ENCODE peak calls at places on chromosomes 4 and X, in eight cellular contexts. One of them, this sample, is unnamed.

GRCh38 chr4:105551968-105552746 is at the start of gene ARHGEF38:
- DNase-seq in dorsolateral prefrontal cortex: no peak
- DNase-seq in H9: peak
- DNase-seq in endodermal cell: peak
- DNase-seq in GM23338: peak
- DNase-seq in tibial artery: no peak
- DNase-seq in heart left ventricle: no peak
- DNase-seq in hepatocyte: peak
- DNase-seq in this sample: no peak

GRCh38 chrX:69815063-69815462 is 199.2 kb downstream of the EDA start:
- DNase-seq in dorsolateral prefrontal cortex: no peak
- DNase-seq in H9: no peak
- DNase-seq in endodermal cell: no peak
- DNase-seq in GM23338: no peak
- DNase-seq in tibial artery: no peak
- DNase-seq in heart left ventricle: no peak
- DNase-seq in hepatocyte: no peak
- DNase-seq in this sample: no peak

GRCh38 chr4:40038972-40039371 is 17.7 kb upstream of the N4BP2 start:
- DNase-seq in dorsolateral prefrontal cortex: no peak
- DNase-seq in H9: no peak
- DNase-seq in endodermal cell: no peak
- DNase-seq in GM23338: no peak
- DNase-seq in tibial artery: no peak
- DNase-seq in heart left ventricle: no peak
- DNase-seq in hepatocyte: no peak
- DNase-seq in this sample: no peak

GRCh38 chr4:125353131-125353530 is 38.4 kb downstream of the FAT4 start:
- DNase-seq in dorsolateral prefrontal cortex: no peak
- DNase-seq in H9: no peak
- DNase-seq in endodermal cell: no peak
- DNase-seq in GM23338: no peak
- DNase-seq in tibial artery: no peak
- DNase-seq in heart left ventricle: no peak
- DNase-seq in hepatocyte: no peak
- DNase-seq in this sample: no peak

GRCh38 chr4:74433541-74434172 is 11.3 kb upstream of the AREG start:
- DNase-seq in dorsolateral prefrontal cortex: no peak
- DNase-seq in H9: no peak
- DNase-seq in endodermal cell: peak
- DNase-seq in GM23338: no peak
- DNase-seq in tibial artery: no peak
- DNase-seq in heart left ventricle: no peak
- DNase-seq in hepatocyte: no peak
- DNase-seq in this sample: peak

GRCh38 chrX:83845397-83845796 is 15.5 kb upstream of the CYLC1 start:
- DNase-seq in dorsolateral prefrontal cortex: no peak
- DNase-seq in H9: no peak
- DNase-seq in endodermal cell: peak
- DNase-seq in GM23338: peak
- DNase-seq in tibial artery: no peak
- DNase-seq in heart left ventricle: no peak
- DNase-seq in hepatocyte: peak
- DNase-seq in this sample: peak

GRCh38 chrX:45505214-45505613 is 304.5 kb upstream of the DIPK2B start:
- DNase-seq in dorsolateral prefrontal cortex: no peak
- DNase-seq in H9: no peak
- DNase-seq in endodermal cell: no peak
- DNase-seq in GM23338: no peak
- DNase-seq in tibial artery: no peak
- DNase-seq in heart left ventricle: no peak
- DNase-seq in hepatocyte: no peak
- DNase-seq in this sample: no peak

GRCh38 chrX:78106651-78106986 is 2.6 kb downstream of the PGK1 start:
- DNase-seq in dorsolateral prefrontal cortex: no peak
- DNase-seq in H9: no peak
- DNase-seq in endodermal cell: no peak
- DNase-seq in GM23338: no peak
- DNase-seq in tibial artery: no peak
- DNase-seq in heart left ventricle: no peak
- DNase-seq in hepatocyte: no peak
- DNase-seq in this sample: no peak

GRCh38 chrX:40809210-40809609 is 73.9 kb upstream of the MED14 start:
- DNase-seq in dorsolateral prefrontal cortex: no peak
- DNase-seq in H9: no peak
- DNase-seq in endodermal cell: no peak
- DNase-seq in GM23338: no peak
- DNase-seq in tibial artery: no peak
- DNase-seq in heart left ventricle: no peak
- DNase-seq in hepatocyte: no peak
- DNase-seq in this sample: no peak

GRCh38 chr4:1178300-1179088 is 6.1 kb upstream of the SPON2 start:
- DNase-seq in dorsolateral prefrontal cortex: no peak
- DNase-seq in H9: no peak
- DNase-seq in endodermal cell: no peak
- DNase-seq in GM23338: no peak
- DNase-seq in tibial artery: no peak
- DNase-seq in heart left ventricle: no peak
- DNase-seq in hepatocyte: no peak
- DNase-seq in this sample: no peak

GRCh38 chrX:18047440-18047940 is 173.2 kb downstream of the BEND2 start:
- DNase-seq in dorsolateral prefrontal cortex: no peak
- DNase-seq in H9: no peak
- DNase-seq in endodermal cell: no peak
- DNase-seq in GM23338: no peak
- DNase-seq in tibial artery: no peak
- DNase-seq in heart left ventricle: no peak
- DNase-seq in hepatocyte: no peak
- DNase-seq in this sample: no peak

GRCh38 chrX:124086411-124086810 is 124.9 kb downstream of the STAG2 start:
- DNase-seq in dorsolateral prefrontal cortex: no peak
- DNase-seq in H9: no peak
- DNase-seq in endodermal cell: no peak
- DNase-seq in GM23338: no peak
- DNase-seq in tibial artery: no peak
- DNase-seq in heart left ventricle: no peak
- DNase-seq in hepatocyte: no peak
- DNase-seq in this sample: no peak

GRCh38 chr4:72031868-72032619 is at the start of gene NPFFR2:
- DNase-seq in dorsolateral prefrontal cortex: no peak
- DNase-seq in H9: peak
- DNase-seq in endodermal cell: peak
- DNase-seq in GM23338: peak
- DNase-seq in tibial artery: no peak
- DNase-seq in heart left ventricle: peak
- DNase-seq in hepatocyte: peak
- DNase-seq in this sample: no peak

GRCh38 chr4:106034751-106035150 is 139.5 kb downstream of the NPNT start:
- DNase-seq in dorsolateral prefrontal cortex: no peak
- DNase-seq in H9: no peak
- DNase-seq in endodermal cell: no peak
- DNase-seq in GM23338: no peak
- DNase-seq in tibial artery: no peak
- DNase-seq in heart left ventricle: no peak
- DNase-seq in hepatocyte: no peak
- DNase-seq in this sample: no peak

GRCh38 chr4:48653217-48654014 is 126.7 kb downstream of the FRYL start:
- DNase-seq in dorsolateral prefrontal cortex: peak
- DNase-seq in H9: no peak
- DNase-seq in endodermal cell: peak
- DNase-seq in GM23338: peak
- DNase-seq in tibial artery: peak
- DNase-seq in heart left ventricle: peak
- DNase-seq in hepatocyte: peak
- DNase-seq in this sample: no peak

GRCh38 chrX:10537308-10537707 is 83.1 kb downstream of the MID1 start:
- DNase-seq in dorsolateral prefrontal cortex: no peak
- DNase-seq in H9: no peak
- DNase-seq in endodermal cell: no peak
- DNase-seq in GM23338: no peak
- DNase-seq in tibial artery: no peak
- DNase-seq in heart left ventricle: no peak
- DNase-seq in hepatocyte: peak
- DNase-seq in this sample: no peak

GRCh38 chr4:53208749-53209148 is 157.1 kb downstream of the SCFD2 start:
- DNase-seq in dorsolateral prefrontal cortex: no peak
- DNase-seq in H9: no peak
- DNase-seq in endodermal cell: no peak
- DNase-seq in GM23338: peak
- DNase-seq in tibial artery: no peak
- DNase-seq in heart left ventricle: no peak
- DNase-seq in hepatocyte: no peak
- DNase-seq in this sample: no peak

GRCh38 chr4:76535603-76536380 is 100.8 kb downstream of the SHROOM3 start:
- DNase-seq in dorsolateral prefrontal cortex: no peak
- DNase-seq in H9: no peak
- DNase-seq in endodermal cell: no peak
- DNase-seq in GM23338: no peak
- DNase-seq in tibial artery: no peak
- DNase-seq in heart left ventricle: no peak
- DNase-seq in hepatocyte: no peak
- DNase-seq in this sample: no peak

GRCh38 chrX:48897157-48897620 is 379 bp downstream of the TIMM17B start:
- DNase-seq in dorsolateral prefrontal cortex: peak
- DNase-seq in H9: peak
- DNase-seq in endodermal cell: peak
- DNase-seq in GM23338: peak
- DNase-seq in tibial artery: peak
- DNase-seq in heart left ventricle: peak
- DNase-seq in hepatocyte: peak
- DNase-seq in this sample: peak

GRCh38 chr4:186587416-186588018 is 32.1 kb upstream of the MTNR1A start:
- DNase-seq in dorsolateral prefrontal cortex: peak
- DNase-seq in H9: peak
- DNase-seq in endodermal cell: peak
- DNase-seq in GM23338: peak
- DNase-seq in tibial artery: peak
- DNase-seq in heart left ventricle: peak
- DNase-seq in hepatocyte: peak
- DNase-seq in this sample: peak

GRCh38 chr4:30721353-30722091 is 1.4 kb downstream of the PCDH7 start:
- DNase-seq in dorsolateral prefrontal cortex: no peak
- DNase-seq in H9: peak
- DNase-seq in endodermal cell: peak
- DNase-seq in GM23338: peak
- DNase-seq in tibial artery: peak
- DNase-seq in heart left ventricle: peak
- DNase-seq in hepatocyte: peak
- DNase-seq in this sample: no peak

GRCh38 chrX:135543924-135544323 is 23.5 kb downstream of the INTS6L start:
- DNase-seq in dorsolateral prefrontal cortex: no peak
- DNase-seq in H9: peak
- DNase-seq in endodermal cell: peak
- DNase-seq in GM23338: peak
- DNase-seq in tibial artery: no peak
- DNase-seq in heart left ventricle: no peak
- DNase-seq in hepatocyte: no peak
- DNase-seq in this sample: peak

GRCh38 chr4:137981277-137981676 is 260.9 kb downstream of the SLC7A11 start:
- DNase-seq in dorsolateral prefrontal cortex: no peak
- DNase-seq in H9: no peak
- DNase-seq in endodermal cell: no peak
- DNase-seq in GM23338: no peak
- DNase-seq in tibial artery: no peak
- DNase-seq in heart left ventricle: no peak
- DNase-seq in hepatocyte: no peak
- DNase-seq in this sample: no peak
- TF ChIP-seq CTCF in dorsolateral prefrontal cortex: no peak
- TF ChIP-seq CTCF in H9: no peak
- TF ChIP-seq CTCF in endodermal cell: no peak
- TF ChIP-seq CTCF in GM23338: no peak
- TF ChIP-seq CTCF in tibial artery: no peak
- TF ChIP-seq CTCF in heart left ventricle: no peak
- TF ChIP-seq CTCF in hepatocyte: no peak
- TF ChIP-seq CTCF in this sample: peak

DNA sequence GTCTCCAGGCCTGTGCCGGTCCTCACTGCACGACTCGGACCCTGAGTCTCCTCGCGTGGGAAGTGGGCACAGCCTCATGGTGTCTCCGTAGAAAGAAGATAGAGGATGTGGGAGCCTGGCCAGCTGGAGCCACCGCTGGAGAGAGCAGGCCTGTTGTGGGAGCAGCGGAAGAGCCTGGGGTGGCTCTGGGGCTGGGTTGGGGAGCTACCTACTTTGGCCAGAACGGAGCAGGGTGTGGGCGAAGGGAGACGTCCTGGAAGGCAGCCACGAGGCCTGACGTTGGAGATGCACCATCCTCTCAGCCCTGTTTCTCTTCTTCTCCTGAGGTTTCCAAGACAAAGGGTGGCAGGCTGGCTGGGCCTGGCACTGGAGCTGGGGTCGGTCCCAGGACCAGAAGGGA is 93.8 kb downstream of the SORCS2 start:
- DNase-seq in dorsolateral prefrontal cortex: no peak
- DNase-seq in H9: no peak
- DNase-seq in endodermal cell: no peak
- DNase-seq in GM23338: no peak
- DNase-seq in tibial artery: no peak
- DNase-seq in heart left ventricle: no peak
- DNase-seq in hepatocyte: no peak
- DNase-seq in this sample: no peak
- H3K27ac ChIP-seq in dorsolateral prefrontal cortex: peak
- H3K27ac ChIP-seq in H9: no peak
- H3K27ac ChIP-seq in endodermal cell: peak
- H3K27ac ChIP-seq in GM23338: no peak
- H3K27ac ChIP-seq in tibial artery: peak
- H3K27ac ChIP-seq in heart left ventricle: no peak
- H3K27ac ChIP-seq in hepatocyte: no peak
- H3K27ac ChIP-seq in this sample: no peak

DNA sequence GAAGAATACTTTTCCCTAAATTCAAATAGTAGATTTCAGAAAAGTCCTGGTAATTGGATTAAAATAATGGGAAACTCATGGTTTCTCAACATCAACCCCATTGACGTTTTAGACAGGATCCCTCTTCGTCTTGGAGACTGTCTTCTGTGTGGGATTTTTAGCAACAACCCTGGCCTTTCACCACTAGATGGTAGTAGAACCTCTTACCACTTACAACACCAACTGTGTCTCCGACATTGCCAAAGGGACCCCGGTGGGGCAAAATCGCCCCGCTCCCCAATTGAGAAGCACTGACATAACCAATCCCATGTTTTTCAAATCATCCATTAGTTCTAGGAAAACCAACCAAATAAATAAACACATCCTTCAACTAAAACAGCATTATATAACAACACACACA is 16.9 kb upstream of the ANOS1 start:
- DNase-seq in dorsolateral prefrontal cortex: no peak
- DNase-seq in H9: no peak
- DNase-seq in endodermal cell: peak
- DNase-seq in GM23338: peak
- DNase-seq in tibial artery: no peak
- DNase-seq in heart left ventricle: no peak
- DNase-seq in hepatocyte: peak
- DNase-seq in this sample: peak
- TF ChIP-seq CTCF in dorsolateral prefrontal cortex: peak
- TF ChIP-seq CTCF in H9: peak
- TF ChIP-seq CTCF in endodermal cell: peak
- TF ChIP-seq CTCF in GM23338: peak
- TF ChIP-seq CTCF in tibial artery: peak
- TF ChIP-seq CTCF in heart left ventricle: peak
- TF ChIP-seq CTCF in hepatocyte: peak
- TF ChIP-seq CTCF in this sample: peak

GRCh38 chr4:128384091-128384520 is 96.5 kb upstream of the PGRMC2 start:
- DNase-seq in dorsolateral prefrontal cortex: no peak
- DNase-seq in H9: no peak
- DNase-seq in endodermal cell: no peak
- DNase-seq in GM23338: no peak
- DNase-seq in tibial artery: no peak
- DNase-seq in heart left ventricle: no peak
- DNase-seq in hepatocyte: no peak
- DNase-seq in this sample: no peak
- H3K27ac ChIP-seq in dorsolateral prefrontal cortex: no peak
- H3K27ac ChIP-seq in H9: no peak
- H3K27ac ChIP-seq in endodermal cell: no peak
- H3K27ac ChIP-seq in GM23338: no peak
- H3K27ac ChIP-seq in tibial artery: no peak
- H3K27ac ChIP-seq in heart left ventricle: no peak
- H3K27ac ChIP-seq in hepatocyte: peak
- H3K27ac ChIP-seq in this sample: no peak